ENCODE peak calls at places on chromosome 3, in four cellular contexts. One of them, this sample, is unnamed.

GRCh38 chr3:30156586-30157498 is 449.6 kb upstream of the TGFBR2 start:
- DNase-seq in foreskin fibroblast: peak; percentile 56
- DNase-seq in mucosa of gallbladder: no peak
- DNase-seq in neural crest cell: no peak
- DNase-seq in this sample: no peak

GRCh38 chr3:180417241-180417640 is 184.7 kb upstream of the TTC14 start:
- DNase-seq in foreskin fibroblast: no peak
- DNase-seq in neural crest cell: no peak
- DNase-seq in mucosa of gallbladder: no peak
- DNase-seq in this sample: no peak

GRCh38 chr3:49378249-49378899 is 20.2 kb upstream of the GPX1 start:
- DNase-seq in mucosa of gallbladder: peak; percentile 14
- DNase-seq in neural crest cell: no peak
- DNase-seq in foreskin fibroblast: peak; percentile 46
- DNase-seq in this sample: no peak

GRCh38 chr3:52836991-52837390 is 2.2 kb upstream of the MUSTN1 start:
- DNase-seq in foreskin fibroblast: no peak
- DNase-seq in neural crest cell: no peak
- DNase-seq in mucosa of gallbladder: no peak
- DNase-seq in this sample: no peak

GRCh38 chr3:35946121-35946856 is 307.0 kb downstream of the ARPP21 start:
- DNase-seq in foreskin fibroblast: peak; percentile 50
- DNase-seq in mucosa of gallbladder: no peak
- DNase-seq in neural crest cell: no peak
- DNase-seq in this sample: no peak

GRCh38 chr3:127792664-127793292 is 29.5 kb downstream of the MGLL start:
- DNase-seq in foreskin fibroblast: peak; percentile 99
- DNase-seq in neural crest cell: no peak
- DNase-seq in mucosa of gallbladder: peak; percentile 73
- DNase-seq in this sample: no peak

GRCh38 chr3:31543375-31543774 is 10.7 kb downstream of the STT3B start:
- DNase-seq in foreskin fibroblast: peak; percentile 41
- DNase-seq in neural crest cell: no peak
- DNase-seq in mucosa of gallbladder: no peak
- DNase-seq in this sample: no peak

GRCh38 chr3:170641510-170642236 is 55.8 kb upstream of the SLC7A14 start:
- DNase-seq in foreskin fibroblast: peak; percentile 34
- DNase-seq in mucosa of gallbladder: no peak
- DNase-seq in neural crest cell: no peak
- DNase-seq in this sample: no peak

GRCh38 chr3:89877230-89877629 is 769.8 kb downstream of the EPHA3 start:
- DNase-seq in neural crest cell: no peak
- DNase-seq in foreskin fibroblast: no peak
- DNase-seq in mucosa of gallbladder: no peak
- DNase-seq in this sample: no peak

GRCh38 chr3:122458992-122459391 is 43.1 kb upstream of the WDR5B start:
- DNase-seq in mucosa of gallbladder: no peak
- DNase-seq in foreskin fibroblast: peak; percentile 76
- DNase-seq in neural crest cell: no peak
- DNase-seq in this sample: peak; percentile 27

GRCh38 chr3:38565339-38566214 is 69.4 kb downstream of the EXOG start:
- DNase-seq in foreskin fibroblast: no peak
- DNase-seq in mucosa of gallbladder: no peak
- DNase-seq in neural crest cell: no peak
- DNase-seq in this sample: no peak

GRCh38 chr3:27681249-27681748 is 40.8 kb downstream of the EOMES start:
- DNase-seq in mucosa of gallbladder: no peak
- DNase-seq in neural crest cell: peak; percentile 34
- DNase-seq in foreskin fibroblast: peak; percentile 90
- DNase-seq in this sample: peak; percentile 86

GRCh38 chr3:141000691-141001090 is 50.5 kb upstream of the SPSB4 start:
- DNase-seq in neural crest cell: no peak
- DNase-seq in foreskin fibroblast: no peak
- DNase-seq in mucosa of gallbladder: no peak
- DNase-seq in this sample: no peak

GRCh38 chr3:28682126-28682525 is 333.5 kb upstream of the AZI2 start:
- DNase-seq in neural crest cell: no peak
- DNase-seq in foreskin fibroblast: no peak
- DNase-seq in mucosa of gallbladder: no peak
- DNase-seq in this sample: no peak

GRCh38 chr3:126543457-126544090 is 15.2 kb downstream of the C3orf22 start:
- DNase-seq in mucosa of gallbladder: no peak
- DNase-seq in foreskin fibroblast: no peak
- DNase-seq in neural crest cell: no peak
- DNase-seq in this sample: no peak

GRCh38 chr3:61358364-61358763 is 107.1 kb upstream of the FHIT start:
- DNase-seq in neural crest cell: no peak
- DNase-seq in mucosa of gallbladder: peak; percentile 82
- DNase-seq in foreskin fibroblast: no peak
- DNase-seq in this sample: peak; percentile 20

GRCh38 chr3:65889707-65890099 is 149.0 kb downstream of the MAGI1 start:
- DNase-seq in foreskin fibroblast: no peak
- DNase-seq in mucosa of gallbladder: no peak
- DNase-seq in neural crest cell: no peak
- DNase-seq in this sample: no peak

GRCh38 chr3:193783166-193783896 is 190.3 kb downstream of the OPA1 start:
- DNase-seq in neural crest cell: no peak
- DNase-seq in foreskin fibroblast: no peak
- DNase-seq in mucosa of gallbladder: no peak
- DNase-seq in this sample: no peak

GRCh38 chr3:146581080-146581601 is 24.0 kb downstream of the PLSCR5 start:
- DNase-seq in neural crest cell: no peak
- DNase-seq in mucosa of gallbladder: no peak
- DNase-seq in foreskin fibroblast: no peak
- DNase-seq in this sample: no peak

GRCh38 chr3:184645304-184645703 is 66.6 kb downstream of the MAGEF1 start:
- DNase-seq in mucosa of gallbladder: no peak
- DNase-seq in neural crest cell: no peak
- DNase-seq in foreskin fibroblast: no peak
- DNase-seq in this sample: peak; percentile 61

GRCh38 chr3:11611271-11611893 is 32.3 kb downstream of the VGLL4 start:
- DNase-seq in neural crest cell: no peak
- DNase-seq in foreskin fibroblast: no peak
- DNase-seq in mucosa of gallbladder: no peak
- DNase-seq in this sample: no peak

GRCh38 chr3:181278468-181279238 is 289.1 kb upstream of the DNAJC19 start:
- DNase-seq in foreskin fibroblast: no peak
- DNase-seq in neural crest cell: no peak
- DNase-seq in mucosa of gallbladder: no peak
- DNase-seq in this sample: no peak

GRCh38 chr3:71101581-71101980 is 481.9 kb downstream of the FOXP1 start:
- DNase-seq in neural crest cell: no peak
- DNase-seq in foreskin fibroblast: peak; percentile 47
- DNase-seq in mucosa of gallbladder: no peak
- DNase-seq in this sample: no peak

GRCh38 chr3:133437391-133438093 is 37.7 kb downstream of the BFSP2 start:
- DNase-seq in neural crest cell: no peak
- DNase-seq in foreskin fibroblast: no peak
- DNase-seq in mucosa of gallbladder: no peak
- DNase-seq in this sample: no peak

GRCh38 chr3:5187920-5188418 is 462 bp downstream of the EDEM1 start:
- DNase-seq in neural crest cell: peak; percentile 36
- DNase-seq in foreskin fibroblast: peak; percentile 67
- DNase-seq in mucosa of gallbladder: peak; percentile 18
- DNase-seq in this sample: peak; percentile 37

This sample was measured in small intestine.